ENCODE peak calls at places on chromosomes 4 and X, in nine cellular contexts. R is transverse colon, D is adrenal gland, T is Peyer's patch, J is sigmoid colon, A is esophagus squamous epithelium, E is tibial nerve, F is suprapubic skin, Q is uterus. W is an unnamed sample.
A peak's percentile ranks its signal among the peaks of the same experiment; 100 is the strongest.

GRCh38 chrX:21174439-21174838 is 199.8 kb upstream of the CNKSR2 start:
- DNase-seq in J (no peak), A (no peak), T (no peak), Q (no peak), D (no peak), R (no peak), F (no peak), E (no peak), W (no peak)

GRCh38 chrX:73562986-73563739 is at the start of gene CHIC1:
- DNase-seq in F (peak; percentile 80), T (peak; percentile 84), D (peak; percentile 78), J (peak; percentile 85), R (peak; percentile 66), A (no peak), Q (peak; percentile 66), E (peak; percentile 44), W (peak; percentile 74)

GRCh38 chr4:88613417-88613875 is 21.2 kb downstream of the HERC3 start:
- DNase-seq in R (no peak), F (no peak), T (no peak), Q (no peak), J (no peak), D (no peak), E (no peak), A (no peak), W (no peak)

GRCh38 chr4:35201403-35201802 is 1042.9 kb downstream of the ARAP2 start:
- DNase-seq in Q (no peak), E (no peak), R (no peak), J (no peak), F (no peak), A (no peak), T (no peak), D (no peak), W (no peak)

GRCh38 chr4:38565271-38566199 is 98.5 kb upstream of the KLF3 start:
- DNase-seq in A (no peak), T (peak; percentile 59), D (no peak), R (peak; percentile 25), F (peak; percentile 62), Q (no peak), J (peak; percentile 65), E (no peak), W (no peak)

GRCh38 chr4:183444953-183445543 is 612 bp downstream of the CDKN2AIP start:
- DNase-seq in A (no peak), R (peak; percentile 52), Q (no peak), J (peak; percentile 74), D (peak; percentile 68), T (peak; percentile 69), F (peak; percentile 75), E (peak; percentile 7), W (no peak)

GRCh38 chr4:54625391-54625790 is 32.4 kb upstream of the KIT start:
- DNase-seq in D (no peak), F (no peak), J (no peak), T (no peak), A (no peak), Q (peak; percentile 29), E (peak; percentile 66), R (no peak), W (peak; percentile 42)

GRCh38 chr4:108010167-108010566 is 20.5 kb downstream of the HADH start:
- DNase-seq in R (no peak), T (no peak), J (no peak), Q (no peak), D (no peak), F (no peak), E (no peak), A (no peak), W (no peak)

GRCh38 chr4:98027827-98028226 is 115.4 kb downstream of the STPG2 start:
- DNase-seq in F (no peak), T (no peak), Q (no peak), A (no peak), R (no peak), J (no peak), D (no peak), E (no peak), W (no peak)

GRCh38 chrX:44872817-44873414 is at the start of gene KDM6A:
- DNase-seq in A (peak; percentile 98), T (peak; percentile 100), F (peak; percentile 99), E (peak; percentile 94), Q (peak; percentile 99), D (peak; percentile 98), R (peak; percentile 100), J (peak; percentile 100), W (peak; percentile 100)

GRCh38 chr4:1593038-1593417 is 91.1 kb downstream of the FAM53A start:
- DNase-seq in E (no peak), Q (no peak), R (no peak), F (peak; percentile 54), D (no peak), T (no peak), A (no peak), J (peak; percentile 56), W (no peak)

GRCh38 chrX:32788936-32789335 is 422.4 kb downstream of the DMD start:
- DNase-seq in F (no peak), T (no peak), J (no peak), A (no peak), R (no peak), Q (no peak), D (no peak), E (no peak), W (no peak)

GRCh38 chrX:38205037-38205436 is 15.6 kb downstream of the SRPX start:
- DNase-seq in E (no peak), A (no peak), F (no peak), J (no peak), T (no peak), Q (no peak), D (no peak), R (no peak), W (no peak)

GRCh38 chrX:22674947-22675346 is 324.8 kb upstream of the DDX53 start:
- DNase-seq in D (no peak), Q (no peak), J (no peak), E (no peak), R (no peak), A (no peak), T (no peak), F (no peak), W (no peak)

GRCh38 chr4:95998311-95998710 is 158.4 kb downstream of the PDHA2 start:
- DNase-seq in J (no peak), A (no peak), E (no peak), D (no peak), F (no peak), Q (no peak), T (no peak), R (no peak), W (no peak)

GRCh38 chr4:65623509-65623908 is 46.8 kb downstream of the EPHA5 start:
- DNase-seq in R (no peak), F (no peak), Q (no peak), T (no peak), D (no peak), A (no peak), J (no peak), E (no peak), W (no peak)

GRCh38 chr4:2101346-2102044 is 42.4 kb downstream of the NAT8L start:
- DNase-seq in T (no peak), A (no peak), R (no peak), Q (no peak), D (no peak), E (no peak), J (no peak), F (no peak), W (no peak)

GRCh38 chr4:157997296-157997695 is 175.5 kb downstream of the GASK1B start:
- DNase-seq in R (no peak), E (no peak), T (no peak), D (no peak), Q (no peak), F (no peak), A (no peak), J (no peak), W (no peak)

GRCh38 chr4:171117457-171117856 is 695.7 kb upstream of the GALNTL6 start:
- DNase-seq in R (no peak), F (no peak), E (no peak), J (no peak), D (no peak), Q (no peak), T (no peak), A (no peak), W (no peak)

GRCh38 chr4:110160616-110161015 is 37.8 kb downstream of the ELOVL6 start:
- DNase-seq in T (no peak), E (no peak), R (no peak), J (no peak), F (no peak), D (no peak), Q (no peak), A (no peak), W (no peak)

DNA sequence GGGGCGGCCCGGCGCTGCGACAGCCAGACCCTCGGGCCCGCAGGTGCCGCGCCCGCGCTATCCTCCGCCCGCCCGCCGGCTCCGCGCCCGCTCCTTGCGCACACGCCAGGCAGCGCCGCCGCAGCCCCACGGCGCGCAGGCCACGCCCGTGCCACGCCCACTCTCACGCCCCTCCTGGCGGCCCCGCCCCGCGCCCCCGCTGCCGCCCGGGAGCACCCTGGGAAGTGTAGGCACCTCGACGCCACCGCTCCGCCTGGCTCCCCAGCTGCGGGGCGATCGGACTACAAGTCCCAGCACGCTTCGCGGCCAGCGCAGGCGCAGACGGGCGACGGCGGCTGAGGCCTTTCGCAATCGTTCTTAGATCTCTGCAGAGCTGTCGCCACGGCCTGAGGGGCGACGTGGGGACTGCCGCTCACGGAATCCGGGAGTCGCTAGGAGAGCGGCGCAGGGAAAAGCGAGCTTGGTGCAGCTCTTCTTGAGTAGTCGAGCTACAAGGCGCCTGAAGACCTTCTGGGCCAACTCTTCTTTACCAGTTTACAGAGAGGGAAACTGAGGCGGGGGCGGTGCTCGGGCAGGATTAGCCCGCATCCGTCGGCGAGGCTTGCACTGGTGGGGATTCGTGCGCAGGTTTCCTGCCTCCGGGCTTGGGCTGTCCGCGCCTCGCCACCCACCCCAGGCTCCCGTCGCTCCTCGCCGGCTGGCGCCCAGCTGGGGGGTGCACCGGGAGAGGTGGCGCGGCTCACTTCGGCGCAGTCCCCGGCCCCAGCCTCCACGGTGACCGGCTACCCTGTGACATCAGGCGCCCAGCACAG is at the start of gene ABLIM2:
- DNase-seq in D (peak; percentile 99), T (peak; percentile 99), Q (peak; percentile 97), E (peak; percentile 94), F (peak; percentile 98), A (peak; percentile 85), J (peak; percentile 99), R (peak; percentile 99), W (peak; percentile 98)
- TF ChIP-seq POLR2A in D (peak; percentile 86), T (peak; percentile 51), Q (peak; percentile 33), E (peak; percentile 90), F (no peak), A (peak; percentile 41), J (peak; percentile 55), R (peak; percentile 71), W (peak; percentile 36)

GRCh38 chrX:15866141-15866540 is 11.5 kb upstream of the AP1S2 start:
- DNase-seq in R (no peak), D (no peak), A (no peak), Q (no peak), F (no peak), E (no peak), T (no peak), J (no peak), W (no peak)
- H3K27me3 ChIP-seq in R (no peaks in the 10 kb centered on the region), D (peaks cover 22% of the 10 kb centered on the region), A (no peaks in the 10 kb centered on the region), Q (peaks cover 3% of the 10 kb centered on the region), F (no peaks in the 10 kb centered on the region), E (peaks cover 6% of the 10 kb centered on the region), T (no peaks in the 10 kb centered on the region), J (no peaks in the 10 kb centered on the region), W (no peaks in the 10 kb centered on the region)

GRCh38 chr4:6689506-6689960 is 4.1 kb upstream of the S100P start:
- DNase-seq in Q (no peak), J (no peak), F (no peak), T (no peak), A (no peak), E (no peak), R (peak; percentile 22), D (no peak), W (no peak)
- H3K27ac ChIP-seq in Q (no peak overlapping the region), J (no peak overlapping the region), F (peak overlapping the region; percentile 76), T (peak overlapping the region; percentile 75), A (peak overlapping the region; percentile 84), E (peak overlapping the region; percentile 75), R (peak overlapping the region; percentile 55), D (no peak overlapping the region), W (no peak overlapping the region)

GRCh38 chr4:119549639-119550038 is 79.0 kb downstream of the PDE5A start:
- DNase-seq in J (no peak), R (no peak), D (no peak), Q (no peak), E (no peak), A (no peak), T (no peak), F (no peak), W (no peak)
- TF ChIP-seq POLR2A in J (no peak), R (no peak), D (no peak), Q (no peak), E (no peak), A (no peak), T (no peak), F (no peak), W (no peak)